ENCODE peak calls at places on chromosomes 3 and 15, in nine cellular contexts. W, D, P, J, X, A, H, U and M are unnamed samples.

GRCh38 chr3:13480340-13481318 is 523 bp downstream of the HDAC11 start:
- DNase-seq in W (peak; percentile 68), D (peak; percentile 27), P (no peak), J (peak; percentile 22), X (no peak), A (no peak), H (no peak), U (peak; percentile 27), M (no peak)

GRCh38 chr15:64699767-64700388 is 75.5 kb downstream of the RBPMS2 start:
- DNase-seq in W (no peak), D (no peak), P (peak; percentile 34), J (peak; percentile 36), X (no peak), A (no peak), H (peak; percentile 68), U (no peak), M (no peak)

GRCh38 chr3:14532691-14533456 is 7.3 kb downstream of the GRIP2 start:
- DNase-seq in W (no peak), D (peak; percentile 56), P (peak; percentile 53), J (no peak), X (no peak), A (no peak), H (peak; percentile 89), U (no peak), M (no peak)

GRCh38 chr3:57155214-57155613 is 9.9 kb downstream of the IL17RD start:
- DNase-seq in W (no peak), D (no peak), P (no peak), J (no peak), X (no peak), A (no peak), H (no peak), U (no peak), M (no peak)

GRCh38 chr3:195131149-195131548 is 139.8 kb downstream of the XXYLT1 start:
- DNase-seq in W (no peak), D (no peak), P (peak; percentile 58), J (no peak), X (no peak), A (no peak), H (no peak), U (no peak), M (no peak)

GRCh38 chr15:34001536-34001935 is 33.2 kb downstream of the CHRM5 start:
- DNase-seq in W (no peak), D (no peak), P (peak; percentile 61), J (no peak), X (no peak), A (no peak), H (no peak), U (no peak), M (no peak)

GRCh38 chr3:188749010-188749617 is 422.7 kb upstream of the TPRG1 start:
- DNase-seq in W (no peak), D (no peak), P (no peak), J (no peak), X (no peak), A (no peak), H (peak; percentile 57), U (no peak), M (peak; percentile 36)

GRCh38 chr3:127690106-127690505 is 17.4 kb downstream of the ABTB1 start:
- DNase-seq in W (no peak), D (no peak), P (peak; percentile 69), J (no peak), X (no peak), A (peak; percentile 12), H (no peak), U (no peak), M (no peak)

GRCh38 chr15:51759557-51760070 is 8.2 kb downstream of the TMOD2 start:
- DNase-seq in W (no peak), D (no peak), P (no peak), J (peak; percentile 72), X (no peak), A (no peak), H (peak; percentile 33), U (no peak), M (no peak)

GRCh38 chr15:71337197-71337845 is 222.1 kb downstream of the THSD4 start:
- DNase-seq in W (no peak), D (no peak), P (peak; percentile 95), J (no peak), X (no peak), A (peak; percentile 36), H (peak; percentile 59), U (no peak), M (no peak)

GRCh38 chr15:40313531-40314398 is 6.0 kb upstream of the PLCB2 start:
- DNase-seq in W (no peak), D (peak; percentile 88), P (peak; percentile 78), J (peak; percentile 87), X (peak; percentile 79), A (no peak), H (no peak), U (peak; percentile 10), M (peak; percentile 59)

GRCh38 chr3:139577899-139578298 is 38.4 kb upstream of the RBP1 start:
- DNase-seq in W (no peak), D (no peak), P (no peak), J (no peak), X (no peak), A (no peak), H (peak; percentile 57), U (no peak), M (no peak)

GRCh38 chr3:142497729-142498128 is 49.9 kb upstream of the XRN1 start:
- DNase-seq in W (no peak), D (no peak), P (no peak), J (no peak), X (no peak), A (no peak), H (no peak), U (no peak), M (no peak)

GRCh38 chr3:184284696-184285095 is 8.9 kb downstream of the ECE2 start:
- DNase-seq in W (no peak), D (no peak), P (peak; percentile 67), J (peak; percentile 88), X (no peak), A (no peak), H (peak; percentile 97), U (no peak), M (no peak)

GRCh38 chr15:41199470-41199869 is 31.1 kb downstream of the EXD1 start:
- DNase-seq in W (no peak), D (no peak), P (no peak), J (no peak), X (no peak), A (no peak), H (no peak), U (no peak), M (no peak)

GRCh38 chr3:46923559-46924350 is 46.2 kb downstream of the PTH1R start:
- DNase-seq in W (peak; percentile 60), D (no peak), P (no peak), J (no peak), X (peak; percentile 19), A (no peak), H (peak; percentile 87), U (no peak), M (no peak)

GRCh38 chr3:184593201-184593922 is 31.8 kb downstream of the EPHB3 start:
- DNase-seq in W (no peak), D (no peak), P (no peak), J (no peak), X (no peak), A (no peak), H (no peak), U (no peak), M (no peak)

GRCh38 chr15:91529534-91529933 is 324.0 kb upstream of the SLCO3A1 start:
- DNase-seq in W (no peak), D (no peak), P (no peak), J (no peak), X (no peak), A (no peak), H (no peak), U (no peak), M (no peak)

GRCh38 chr15:39942101-39942752 is 8.3 kb downstream of the EIF2AK4 start:
- DNase-seq in W (no peak), D (no peak), P (no peak), J (no peak), X (no peak), A (no peak), H (no peak), U (no peak), M (no peak)

GRCh38 chr15:25054943-25055342 is 100.2 kb downstream of the SNRPN start:
- DNase-seq in W (no peak), D (no peak), P (no peak), J (no peak), X (no peak), A (no peak), H (no peak), U (no peak), M (no peak)